ENCODE peak calls at places on chromosomes 16 and 17, in four cellular contexts. One of them, this sample, is unnamed. For H3K4me1, the result is how much of the 10 kb centered on the place peaks cover.

GRCh38 chr17:27554152-27554551 is 76.8 kb upstream of the LGALS9 start:
- DNase-seq in ovary: no peak
- DNase-seq in OCI-LY7: no peak
- DNase-seq in mesendoderm: no peak
- DNase-seq in this sample: no peak

GRCh38 chr17:17871913-17872312 is 35.1 kb upstream of the SREBF1 start:
- DNase-seq in ovary: no peak
- DNase-seq in OCI-LY7: no peak
- DNase-seq in mesendoderm: no peak
- DNase-seq in this sample: no peak

GRCh38 chr16:66511615-66512500 is 38.1 kb downstream of the TK2 start:
- DNase-seq in ovary: no peak
- DNase-seq in OCI-LY7: peak
- DNase-seq in mesendoderm: peak
- DNase-seq in this sample: no peak

GRCh38 chr16:55212791-55213190 is 111.2 kb upstream of the IRX6 start:
- DNase-seq in ovary: no peak
- DNase-seq in OCI-LY7: no peak
- DNase-seq in mesendoderm: peak
- DNase-seq in this sample: no peak

GRCh38 chr17:21028192-21028591 is 14.6 kb downstream of the USP22 start:
- DNase-seq in ovary: no peak
- DNase-seq in OCI-LY7: no peak
- DNase-seq in mesendoderm: no peak
- DNase-seq in this sample: no peak

GRCh38 chr17:40901981-40902862 is 17.2 kb upstream of the KRT20 start:
- DNase-seq in ovary: no peak
- DNase-seq in OCI-LY7: no peak
- DNase-seq in mesendoderm: peak
- DNase-seq in this sample: no peak

GRCh38 chr17:2323629-2324314 is 12.5 kb downstream of the TSR1 start:
- DNase-seq in ovary: no peak
- DNase-seq in OCI-LY7: no peak
- DNase-seq in mesendoderm: no peak
- DNase-seq in this sample: no peak

GRCh38 chr17:43772877-43773648 is 5.7 kb downstream of the DUSP3 start:
- DNase-seq in ovary: no peak
- DNase-seq in OCI-LY7: no peak
- DNase-seq in mesendoderm: no peak
- DNase-seq in this sample: peak

GRCh38 chr16:79194291-79194690 is 406.2 kb downstream of the MAF start:
- DNase-seq in ovary: no peak
- DNase-seq in OCI-LY7: no peak
- DNase-seq in mesendoderm: no peak
- DNase-seq in this sample: no peak

GRCh38 chr17:8859029-8859803 is 8.3 kb downstream of the PIK3R6 start:
- DNase-seq in ovary: no peak
- DNase-seq in OCI-LY7: no peak
- DNase-seq in mesendoderm: no peak
- DNase-seq in this sample: no peak

GRCh38 chr16:4092547-4093265 is 23.5 kb downstream of the ADCY9 start:
- DNase-seq in ovary: no peak
- DNase-seq in OCI-LY7: no peak
- DNase-seq in mesendoderm: no peak
- DNase-seq in this sample: no peak
- H3K4me1 ChIP-seq in ovary: under half
- H3K4me1 ChIP-seq in OCI-LY7: under half
- H3K4me1 ChIP-seq in mesendoderm: under half
- H3K4me1 ChIP-seq in this sample: half or more

GRCh38 chr16:30148101-30148500 is 25.1 kb upstream of the MAPK3 start:
- DNase-seq in ovary: no peak
- DNase-seq in OCI-LY7: no peak
- DNase-seq in mesendoderm: no peak
- DNase-seq in this sample: no peak
- H3K4me3 ChIP-seq in ovary: no peak
- H3K4me3 ChIP-seq in OCI-LY7: no peak
- H3K4me3 ChIP-seq in mesendoderm: no peak
- H3K4me3 ChIP-seq in this sample: no peak

GRCh38 chr17:78256705-78257559 is 25.5 kb downstream of the TMEM235 start:
- DNase-seq in ovary: peak
- DNase-seq in OCI-LY7: no peak
- DNase-seq in mesendoderm: peak
- DNase-seq in this sample: no peak
- H3K27ac ChIP-seq in ovary: peak
- H3K27ac ChIP-seq in OCI-LY7: no peak
- H3K27ac ChIP-seq in mesendoderm: peak
- H3K27ac ChIP-seq in this sample: no peak

GRCh38 chr17:39450847-39451581 is at the start of gene MED1:
- DNase-seq in ovary: peak
- DNase-seq in OCI-LY7: peak
- DNase-seq in mesendoderm: peak
- DNase-seq in this sample: peak
- H3K4me1 ChIP-seq in ovary: under half
- H3K4me1 ChIP-seq in OCI-LY7: under half
- H3K4me1 ChIP-seq in mesendoderm: under half
- H3K4me1 ChIP-seq in this sample: under half